ENCODE peak calls at places on chromosomes 13 and 19, in four cellular contexts. J is T-helper 2 cell, W is T-helper 1 cell, U is MV-4-11. T is an unnamed sample.

GRCh38 chr13:96100457-96101220 is 10.7 kb downstream of the HS6ST3 start:
- DNase-seq in J (no peak), W (no peak), U (no peak), T (no peak)

GRCh38 chr13:32883501-32883900 is 132.7 kb upstream of the KL start:
- DNase-seq in J (no peak), W (no peak), U (no peak), T (no peak)

GRCh38 chr13:33153421-33154381 is 131.9 kb downstream of the STARD13 start:
- DNase-seq in J (no peak), W (no peak), U (no peak), T (no peak)

GRCh38 chr13:51781246-51782022 is 22.5 kb downstream of the DHRS12 start:
- DNase-seq in J (no peak), W (no peak), U (no peak), T (no peak)

GRCh38 chr19:24004166-24004565 is 82.8 kb upstream of the ZNF254 start:
- DNase-seq in J (no peak), W (no peak), U (no peak), T (no peak)

GRCh38 chr13:30545320-30545719 is 72.4 kb upstream of the USPL1 start:
- DNase-seq in J (no peak), W (no peak), U (peak; percentile 40), T (no peak)

GRCh38 chr13:76965759-76966421 is 17.6 kb downstream of the ACOD1 start:
- DNase-seq in J (no peak), W (no peak), U (no peak), T (no peak)

GRCh38 chr13:80265348-80265747 is 75.6 kb downstream of the SPRY2 start:
- DNase-seq in J (no peak), W (no peak), U (peak; percentile 37), T (no peak)

GRCh38 chr13:46748300-46748699 is 48.7 kb downstream of the ESD start:
- DNase-seq in J (no peak), W (no peak), U (peak; percentile 84), T (no peak)

GRCh38 chr19:44796701-44797115 is 12.2 kb upstream of the BCAM start:
- DNase-seq in J (no peak), W (no peak), U (no peak), T (no peak)

T was measured in CD14-positive monocyte.